ENCODE peak calls at places on chromosomes 4 and X, in six cellular contexts. B, Z, J, O, F and A are unnamed samples.

GRCh38 chr4:16717266-16717970 is 181.0 kb downstream of the LDB2 start:
- DNase-seq in B (no peak), Z (no peak), J (no peak), O (no peak), F (no peak), A (no peak)

GRCh38 chr4:79281577-79282359 is 44.1 kb downstream of the NAA11 start:
- DNase-seq in B (peak), Z (no peak), J (no peak), O (no peak), F (no peak), A (no peak)

GRCh38 chr4:177640864-177641263 is 198.6 kb upstream of the AGA start:
- DNase-seq in B (no peak), Z (no peak), J (no peak), O (no peak), F (no peak), A (no peak)

GRCh38 chr4:99457270-99457669 is 22.1 kb upstream of the ADH7 start:
- DNase-seq in B (no peak), Z (peak), J (peak), O (no peak), F (no peak), A (no peak)

GRCh38 chrX:130778773-130779172 is 124.2 kb downstream of the ENOX2 start:
- DNase-seq in B (no peak), Z (no peak), J (no peak), O (no peak), F (no peak), A (no peak)

GRCh38 chr4:10074767-10075105 is 41.9 kb downstream of the WDR1 start:
- DNase-seq in B (peak), Z (peak), J (peak), O (no peak), F (peak), A (no peak)

GRCh38 chr4:173490817-173491518 is 39.1 kb downstream of the HAND2 start:
- DNase-seq in B (no peak), Z (no peak), J (peak), O (no peak), F (peak), A (no peak)

GRCh38 chr4:88818650-88819470 is 121.2 kb upstream of the NAP1L5 start:
- DNase-seq in B (peak), Z (peak), J (no peak), O (peak), F (peak), A (no peak)

GRCh38 chrX:11724122-11725017 is 33.7 kb upstream of the MSL3 start:
- DNase-seq in B (peak), Z (peak), J (no peak), O (peak), F (peak), A (no peak)

GRCh38 chrX:1717326-1717725 is 102.5 kb downstream of the ASMT start:
- DNase-seq in B (no peak), Z (no peak), J (no peak), O (no peak), F (no peak), A (no peak)

GRCh38 chrX:1719270-1719669 is 104.4 kb downstream of the ASMT start:
- DNase-seq in B (no peak), Z (no peak), J (no peak), O (no peak), F (peak), A (no peak)

DNA sequence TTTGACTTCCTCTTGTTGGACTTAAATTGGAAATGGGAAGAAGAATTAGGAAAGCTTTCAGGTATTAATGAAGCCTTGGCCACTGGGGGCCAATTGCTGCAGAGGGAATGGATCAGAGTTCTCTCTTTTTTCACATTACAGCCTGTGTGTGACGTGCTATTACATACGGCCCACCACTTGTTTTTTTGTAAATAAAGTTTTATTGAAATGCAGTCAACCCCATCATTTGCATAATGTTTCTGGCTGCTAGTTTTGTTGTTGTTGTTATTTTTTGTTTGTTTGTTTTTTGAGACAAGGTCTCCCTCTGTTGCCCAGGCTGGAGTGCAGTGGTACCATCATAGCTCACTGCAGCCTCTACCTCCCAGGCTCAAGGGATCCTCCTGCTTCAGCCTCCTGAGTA is 98.4 kb downstream of the ASMT start:
- DNase-seq in B (no peak), Z (no peak), J (no peak), O (no peak), F (no peak), A (peak)
- H3K27ac ChIP-seq in B (no peak), Z (no peak), J (no peak), O (no peak), F (no peak), A (no peak)

GRCh38 chr4:157514711-157515110 is 294.2 kb downstream of the GRIA2 start:
- DNase-seq in B (peak), Z (peak), J (no peak), O (no peak), F (peak), A (no peak)
- TF ChIP-seq CTCF in B (peak), Z (peak), J (no peak), O (no peak), F (no peak), A (no peak)

GRCh38 chrX:16770970-16771482 is 15.2 kb upstream of the TXLNG start:
- DNase-seq in B (no peak), Z (no peak), J (no peak), O (no peak), F (peak), A (no peak)

GRCh38 chrX:16774746-16775145 is 11.5 kb upstream of the TXLNG start:
- DNase-seq in B (no peak), Z (no peak), J (no peak), O (no peak), F (no peak), A (no peak)

GRCh38 chrX:16771483-16772398 is 14.5 kb upstream of the TXLNG start:
- DNase-seq in B (peak), Z (peak), J (no peak), O (no peak), F (peak), A (no peak)

GRCh38 chrX:16772460-16772859 is 13.8 kb upstream of the TXLNG start:
- DNase-seq in B (peak), Z (no peak), J (no peak), O (no peak), F (peak), A (no peak)
- H3K27ac ChIP-seq in B (peak), Z (peak), J (no peak), O (no peak), F (peak), A (no peak)

DNA sequence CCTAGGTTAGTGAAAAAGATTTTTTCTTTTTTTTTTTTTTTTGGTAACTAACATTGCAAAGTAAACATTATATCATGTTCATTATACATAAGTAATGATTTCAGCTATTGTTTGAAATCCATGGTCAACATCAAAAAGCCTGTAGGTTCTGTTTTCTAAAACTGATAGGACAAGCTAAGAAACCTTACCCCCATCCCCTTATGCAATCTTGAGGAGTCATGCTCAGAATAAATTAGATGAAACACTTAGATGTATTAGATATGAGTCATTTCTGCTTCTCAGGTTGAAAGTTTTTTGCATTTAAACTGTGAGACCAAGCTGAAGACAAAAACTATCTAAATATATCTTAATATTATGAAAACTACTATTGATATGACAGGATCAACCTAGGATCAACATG is 39.0 kb downstream of the TRIML1 start:
- DNase-seq in B (no peak), Z (no peak), J (no peak), O (no peak), F (peak), A (no peak)
- TF ChIP-seq CTCF in B (no peak), Z (no peak), J (no peak), O (no peak), F (no peak), A (no peak)

GRCh38 chr4:162761965-162762364 is 404.7 kb downstream of the NAF1 start:
- DNase-seq in B (no peak), Z (no peak), J (no peak), O (no peak), F (no peak), A (no peak)

GRCh38 chr4:162770761-162771490 is 395.8 kb downstream of the NAF1 start:
- DNase-seq in B (no peak), Z (no peak), J (no peak), O (no peak), F (no peak), A (no peak)

DNA sequence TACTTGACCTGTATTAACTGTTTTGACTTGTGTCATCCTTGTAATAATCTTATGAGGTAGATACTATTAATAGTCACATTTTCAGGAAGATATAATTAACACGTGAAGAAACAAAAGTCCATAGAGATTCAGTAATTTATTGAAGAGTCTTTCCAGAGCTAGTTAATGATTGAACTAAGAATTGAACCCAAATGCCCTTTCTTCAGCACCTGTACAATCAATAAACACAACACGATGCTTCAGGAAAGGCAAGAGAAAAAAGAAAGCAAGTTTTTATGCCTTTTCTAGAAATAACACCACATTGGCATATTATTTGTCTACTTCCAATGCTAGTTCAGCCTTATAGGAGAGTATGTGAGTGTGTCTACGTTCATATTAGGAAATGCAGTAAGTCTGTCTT is 399.6 kb downstream of the NAF1 start:
- DNase-seq in B (no peak), Z (no peak), J (no peak), O (no peak), F (no peak), A (no peak)
- H3K27ac ChIP-seq in B (no peak), Z (no peak), J (no peak), O (no peak), F (no peak), A (no peak)

GRCh38 chr4:13933163-13933562 is 305.6 kb upstream of the BOD1L1 start:
- DNase-seq in B (peak), Z (peak), J (no peak), O (no peak), F (no peak), A (no peak)
- TF ChIP-seq CTCF in B (peak), Z (peak), J (no peak), O (no peak), F (peak), A (no peak)

GRCh38 chr4:28772066-28772465 is 1911.4 kb downstream of the STIM2 start:
- DNase-seq in B (no peak), Z (no peak), J (no peak), O (no peak), F (peak), A (no peak)
- H3K27ac ChIP-seq in B (no peak), Z (no peak), J (no peak), O (no peak), F (no peak), A (peak)

DNA sequence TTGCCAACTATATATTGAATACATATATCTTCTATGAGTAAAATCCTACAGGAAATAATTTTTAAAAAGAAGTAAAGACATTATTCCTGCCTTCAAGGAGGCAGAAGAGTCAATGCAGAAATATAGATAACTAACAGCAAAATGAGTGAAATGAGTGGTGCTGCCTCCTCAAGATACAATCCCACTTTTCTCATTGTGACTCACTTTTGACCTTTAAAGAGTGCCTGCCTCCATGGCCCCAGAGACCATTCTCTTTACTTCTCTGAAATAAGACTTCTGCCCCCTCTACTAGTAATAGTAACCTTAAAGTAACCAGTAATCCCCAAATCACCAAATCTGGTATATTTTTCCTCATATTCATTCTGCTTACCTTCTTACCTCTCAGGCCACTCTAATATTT is 15.5 kb downstream of the SLC10A7 start:
- DNase-seq in B (no peak), Z (no peak), J (no peak), O (no peak), F (no peak), A (no peak)
- TF ChIP-seq CTCF in B (no peak), Z (no peak), J (no peak), O (no peak), F (no peak), A (no peak)

DNA sequence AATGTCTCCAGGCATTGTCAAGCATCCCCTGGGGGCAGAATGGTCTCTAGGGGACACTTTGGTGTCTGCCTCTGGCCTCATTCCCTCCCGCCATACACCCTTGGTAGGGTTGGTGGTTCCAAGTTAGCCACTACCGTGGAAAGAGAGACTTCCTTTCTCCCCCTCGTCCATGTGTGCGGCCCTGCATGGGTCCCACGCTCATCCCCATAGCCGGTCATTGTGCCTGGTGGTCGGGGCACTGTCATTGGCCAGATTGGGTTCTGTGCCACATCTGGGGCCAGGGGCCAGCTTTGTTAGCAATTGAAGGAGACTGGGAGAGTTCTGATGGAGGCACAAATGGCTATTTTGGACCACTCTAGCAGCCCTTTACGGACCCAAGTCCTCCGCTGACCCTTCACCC is 17.3 kb downstream of the CLCN4 start:
- DNase-seq in B (no peak), Z (no peak), J (no peak), O (no peak), F (no peak), A (no peak)
- H3K27ac ChIP-seq in B (peak), Z (peak), J (no peak), O (peak), F (no peak), A (no peak)